ENCODE peak calls at places on chromosomes 4 and X, in ten cellular contexts. V, Q, A, C, Y, K, P, M, E and B are unnamed samples.

GRCh38 chr4:184317234-184317918 is 99.7 kb upstream of the ENPP6 start:
- DNase-seq in C (no peak), M (no peak), A (no peak), P (no peak), Q (no peak), Y (no peak), V (no peak), K (no peak), E (no peak), B (no peak)

GRCh38 chr4:80705311-80705710 is 325.2 kb upstream of the BMP3 start:
- DNase-seq in A (no peak), M (no peak), E (no peak), V (no peak), C (no peak), P (no peak), Y (no peak), K (no peak), Q (no peak), B (no peak)

GRCh38 chrX:41923925-41924693 is 755 bp upstream of the CASK start:
- DNase-seq in A (peak; percentile 25), Y (no peak), P (no peak), K (peak; percentile 44), E (no peak), V (no peak), C (peak; percentile 61), Q (no peak), M (no peak), B (no peak)

GRCh38 chr4:7007944-7008343 is 35.2 kb upstream of the TADA2B start:
- DNase-seq in K (no peak), C (no peak), Y (no peak), Q (no peak), A (no peak), E (no peak), P (no peak), M (no peak), V (no peak), B (no peak)

GRCh38 chr4:75633846-75634245 is 3.5 kb upstream of the CDKL2 start:
- DNase-seq in K (peak; percentile 31), V (no peak), E (no peak), M (no peak), C (peak; percentile 42), A (no peak), Q (no peak), P (no peak), Y (no peak), B (no peak)

GRCh38 chrX:107673933-107674479 is 45.7 kb downstream of the PRPS1 start:
- DNase-seq in M (no peak), E (peak; percentile 65), K (peak; percentile 98), P (no peak), V (no peak), A (no peak), Q (peak; percentile 90), Y (peak; percentile 42), C (peak; percentile 95), B (peak; percentile 42)

GRCh38 chrX:45233541-45233940 is 32.9 kb upstream of the DIPK2B start:
- DNase-seq in P (no peak), M (no peak), Y (no peak), C (no peak), A (no peak), V (no peak), K (no peak), E (no peak), Q (no peak), B (no peak)

GRCh38 chr4:57098415-57098814 is 11.8 kb downstream of the IGFBP7 start:
- DNase-seq in A (no peak), Y (no peak), Q (no peak), E (no peak), M (no peak), V (no peak), C (peak; percentile 31), K (no peak), P (no peak), B (no peak)

GRCh38 chrX:155956099-155956498 is 41.4 kb upstream of the IL9R start:
- DNase-seq in E (no peak), A (no peak), P (no peak), V (no peak), Y (no peak), Q (no peak), C (no peak), M (no peak), K (no peak), B (no peak)

GRCh38 chrX:154981116-154981411 is 41.5 kb downstream of the F8 start:
- DNase-seq in E (no peak), K (no peak), C (no peak), M (no peak), V (no peak), A (no peak), Y (no peak), P (no peak), Q (no peak), B (no peak)

GRCh38 chrX:25278341-25278740 is 262.6 kb upstream of the ARX start:
- DNase-seq in V (no peak), P (no peak), M (no peak), Y (no peak), C (no peak), E (no peak), Q (no peak), K (no peak), A (no peak), B (no peak)

GRCh38 chrX:135974279-135974856 is 580 bp upstream of the MMGT1 start:
- DNase-seq in Q (peak; percentile 81), K (peak; percentile 36), E (peak; percentile 39), A (peak; percentile 59), P (no peak), V (no peak), C (peak; percentile 86), Y (no peak), M (peak; percentile 7), B (peak; percentile 45)